ENCODE peak calls at places on chromosomes 7 and 10, in five cellular contexts. V, C, R, M and B are unnamed samples.

GRCh38 chr7:54798569-54798968 is 39.6 kb upstream of the SEC61G start:
- DNase-seq in V (no peak), C (no peak), R (no peak), M (no peak), B (no peak)

GRCh38 chr7:99380032-99380822 is 5.7 kb downstream of the ARPC1B start:
- DNase-seq in V (peak), C (no peak), R (no peak), M (no peak), B (no peak)

GRCh38 chr10:105252908-105253307 is 611.8 kb downstream of the SORCS3 start:
- DNase-seq in V (no peak), C (no peak), R (no peak), M (no peak), B (no peak)

GRCh38 chr7:82803411-82803810 is 359.3 kb downstream of the PCLO start:
- DNase-seq in V (no peak), C (no peak), R (no peak), M (no peak), B (no peak)

GRCh38 chr7:155431231-155431630 is 26.7 kb upstream of the EN2 start:
- DNase-seq in V (no peak), C (no peak), R (no peak), M (no peak), B (no peak)

GRCh38 chr7:111982133-111982532 is 224.1 kb downstream of the DOCK4 start:
- DNase-seq in V (no peak), C (no peak), R (no peak), M (no peak), B (no peak)

GRCh38 chr10:74753295-74754211 is 72.8 kb upstream of the KAT6B start:
- DNase-seq in V (no peak), C (no peak), R (no peak), M (no peak), B (peak)

GRCh38 chr7:973312-973711 is 2.0 kb downstream of the COX19 start:
- DNase-seq in V (no peak), C (no peak), R (no peak), M (no peak), B (no peak)